ENCODE peak calls at places on chromosome 4, in six cellular contexts. Q, V, P, X, Y and U are unnamed samples.

GRCh38 chr4:23881674-23882337 is 8.0 kb downstream of the PPARGC1A start:
- DNase-seq in Q (no peak), V (no peak), P (peak), X (no peak), Y (no peak), U (no peak)

GRCh38 chr4:22668301-22668700 is 24.4 kb upstream of the GBA3 start:
- DNase-seq in Q (no peak), V (no peak), P (peak), X (no peak), Y (no peak), U (no peak)

GRCh38 chr4:70761276-70761816 is 39.6 kb downstream of the RUFY3 start:
- DNase-seq in Q (no peak), V (no peak), P (no peak), X (no peak), Y (no peak), U (no peak)

GRCh38 chr4:115110191-115111166 is 2.9 kb downstream of the NDST4 start:
- DNase-seq in Q (no peak), V (no peak), P (no peak), X (no peak), Y (no peak), U (no peak)

GRCh38 chr4:157824006-157824405 is 348.8 kb downstream of the GASK1B start:
- DNase-seq in Q (no peak), V (no peak), P (no peak), X (no peak), Y (no peak), U (no peak)

GRCh38 chr4:162685401-162685800 is 481.3 kb downstream of the NAF1 start:
- DNase-seq in Q (no peak), V (no peak), P (no peak), X (no peak), Y (no peak), U (no peak)

GRCh38 chr4:139243448-139244365 is 36.3 kb downstream of the MGARP start:
- DNase-seq in Q (no peak), V (peak), P (peak), X (no peak), Y (no peak), U (peak)

GRCh38 chr4:36493240-36493639 is 211.8 kb downstream of the DTHD1 start:
- DNase-seq in Q (no peak), V (no peak), P (no peak), X (no peak), Y (no peak), U (peak)

GRCh38 chr4:73142995-73143547 is 73.6 kb upstream of the COX18 start:
- DNase-seq in Q (no peak), V (no peak), P (peak), X (no peak), Y (no peak), U (no peak)

GRCh38 chr4:151610229-151610628 is 150.6 kb downstream of the GATB start:
- DNase-seq in Q (no peak), V (no peak), P (no peak), X (no peak), Y (no peak), U (no peak)

GRCh38 chr4:115272185-115272584 is 158.8 kb upstream of the NDST4 start:
- DNase-seq in Q (no peak), V (no peak), P (no peak), X (no peak), Y (no peak), U (no peak)

GRCh38 chr4:56630876-56631666 is 50.0 kb downstream of the HOPX start:
- DNase-seq in Q (no peak), V (no peak), P (no peak), X (no peak), Y (no peak), U (no peak)

GRCh38 chr4:688695-689497 is at the start of gene SLC49A3:
- DNase-seq in Q (no peak), V (no peak), P (no peak), X (peak), Y (no peak), U (no peak)

GRCh38 chr4:39729557-39729956 is 31.6 kb downstream of the UBE2K start:
- DNase-seq in Q (no peak), V (no peak), P (no peak), X (no peak), Y (no peak), U (no peak)

GRCh38 chr4:155675709-155676429 is 9.2 kb downstream of the GUCY1A1 start:
- DNase-seq in Q (no peak), V (no peak), P (peak), X (no peak), Y (no peak), U (no peak)

GRCh38 chr4:31411606-31412005 is 691.4 kb downstream of the PCDH7 start:
- DNase-seq in Q (no peak), V (no peak), P (no peak), X (no peak), Y (no peak), U (no peak)

GRCh38 chr4:81493895-81494490 is 22.3 kb upstream of the RASGEF1B start:
- DNase-seq in Q (no peak), V (no peak), P (peak), X (no peak), Y (no peak), U (no peak)

GRCh38 chr4:54794033-54794432 is 136.3 kb downstream of the KIT start:
- DNase-seq in Q (no peak), V (no peak), P (no peak), X (no peak), Y (no peak), U (no peak)

GRCh38 chr4:1171306-1172227 is 816 bp downstream of the SPON2 start:
- DNase-seq in Q (no peak), V (no peak), P (no peak), X (peak), Y (no peak), U (no peak)

GRCh38 chr4:129094347-129094746 is 1.0 kb upstream of the SCLT1 start:
- DNase-seq in Q (no peak), V (no peak), P (peak), X (no peak), Y (no peak), U (no peak)

GRCh38 chr4:136706942-136707341 is 825.4 kb downstream of the PCDH18 start:
- DNase-seq in Q (no peak), V (no peak), P (no peak), X (no peak), Y (no peak), U (no peak)

GRCh38 chr4:2246384-2247127 is 4.6 kb upstream of the HAUS3 start:
- DNase-seq in Q (peak), V (no peak), P (no peak), X (no peak), Y (no peak), U (no peak)

GRCh38 chr4:5365071-5366008 is 314.1 kb downstream of the STK32B start:
- DNase-seq in Q (no peak), V (peak), P (peak), X (peak), Y (no peak), U (peak)

GRCh38 chr4:5364406-5364805 is 313.1 kb downstream of the STK32B start:
- DNase-seq in Q (no peak), V (no peak), P (no peak), X (no peak), Y (no peak), U (no peak)

GRCh38 chr4:5368426-5368825 is 317.1 kb downstream of the STK32B start:
- DNase-seq in Q (no peak), V (no peak), P (no peak), X (no peak), Y (no peak), U (no peak)

GRCh38 chr4:5366009-5366386 is 314.7 kb downstream of the STK32B start:
- DNase-seq in Q (no peak), V (no peak), P (no peak), X (no peak), Y (no peak), U (no peak)

GRCh38 chr4:5366421-5366820 is 315.1 kb downstream of the STK32B start:
- DNase-seq in Q (no peak), V (peak), P (no peak), X (no peak), Y (no peak), U (peak)
- H3K27ac ChIP-seq in Q (no peak), V (peak), P (no peak), X (no peak), Y (no peak), U (peak)

GRCh38 chr4:94519019-94519418 is 67.3 kb downstream of the PDLIM5 start:
- DNase-seq in Q (no peak), V (no peak), P (no peak), X (no peak), Y (no peak), U (no peak)

GRCh38 chr4:94517492-94517891 is 65.8 kb downstream of the PDLIM5 start:
- DNase-seq in Q (no peak), V (no peak), P (no peak), X (no peak), Y (no peak), U (no peak)

GRCh38 chr4:94516067-94516466 is 64.3 kb downstream of the PDLIM5 start:
- DNase-seq in Q (no peak), V (peak), P (no peak), X (no peak), Y (no peak), U (no peak)

GRCh38 chr4:94516999-94517398 is 65.3 kb downstream of the PDLIM5 start:
- DNase-seq in Q (no peak), V (no peak), P (no peak), X (no peak), Y (no peak), U (peak)

DNA sequence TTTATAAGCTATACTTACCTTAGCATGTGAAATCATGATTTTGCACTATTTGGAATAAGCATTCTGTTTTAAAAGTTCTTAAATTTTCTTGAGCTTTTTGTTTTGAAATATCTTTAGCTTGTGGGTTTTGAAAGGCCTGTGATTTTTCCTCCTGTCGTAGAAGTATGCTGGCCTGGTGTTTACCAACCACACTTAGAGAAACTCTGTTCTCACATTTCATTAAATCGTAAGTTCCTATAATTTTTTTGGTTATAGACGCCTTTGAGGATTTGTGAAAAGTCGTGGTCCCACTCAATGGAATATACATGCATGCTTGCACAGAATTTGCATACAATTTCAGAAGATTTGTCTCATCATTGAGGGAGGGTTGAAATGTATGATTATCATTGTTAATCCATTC is 63.6 kb downstream of the PDLIM5 start:
- DNase-seq in Q (no peak), V (no peak), P (no peak), X (no peak), Y (no peak), U (no peak)
- H3K27ac ChIP-seq in Q (peak), V (no peak), P (no peak), X (peak), Y (peak), U (peak)

GRCh38 chr4:65422109-65422508 is 248.2 kb downstream of the EPHA5 start:
- DNase-seq in Q (no peak), V (no peak), P (no peak), X (no peak), Y (no peak), U (no peak)

GRCh38 chr4:65416875-65417274 is 253.4 kb downstream of the EPHA5 start:
- DNase-seq in Q (no peak), V (no peak), P (no peak), X (peak), Y (no peak), U (peak)
- H3K27ac ChIP-seq in Q (no peak), V (no peak), P (no peak), X (no peak), Y (no peak), U (no peak)

GRCh38 chr4:109733728-109734127 is 3.9 kb upstream of the PLA2G12A start:
- DNase-seq in Q (no peak), V (no peak), P (no peak), X (no peak), Y (no peak), U (no peak)

GRCh38 chr4:109729155-109729562 is 711 bp downstream of the PLA2G12A start:
- DNase-seq in Q (no peak), V (no peak), P (no peak), X (no peak), Y (no peak), U (no peak)

GRCh38 chr4:109730294-109731051 is 603 bp upstream of the PLA2G12A start:
- DNase-seq in Q (peak), V (peak), P (no peak), X (peak), Y (no peak), U (no peak)

GRCh38 chr4:109728385-109728784 is 1.5 kb downstream of the PLA2G12A start:
- DNase-seq in Q (no peak), V (no peak), P (no peak), X (no peak), Y (no peak), U (no peak)

GRCh38 chr4:109729563-109730293 is at the start of gene PLA2G12A:
- DNase-seq in Q (no peak), V (peak), P (peak), X (peak), Y (peak), U (peak)
- H3K27ac ChIP-seq in Q (peak), V (peak), P (peak), X (peak), Y (peak), U (peak)

GRCh38 chr4:141684785-141685184 is 48.4 kb downstream of the IL15 start:
- DNase-seq in Q (no peak), V (no peak), P (no peak), X (no peak), Y (no peak), U (no peak)
- H3K27ac ChIP-seq in Q (no peak), V (no peak), P (no peak), X (no peak), Y (no peak), U (no peak)

DNA sequence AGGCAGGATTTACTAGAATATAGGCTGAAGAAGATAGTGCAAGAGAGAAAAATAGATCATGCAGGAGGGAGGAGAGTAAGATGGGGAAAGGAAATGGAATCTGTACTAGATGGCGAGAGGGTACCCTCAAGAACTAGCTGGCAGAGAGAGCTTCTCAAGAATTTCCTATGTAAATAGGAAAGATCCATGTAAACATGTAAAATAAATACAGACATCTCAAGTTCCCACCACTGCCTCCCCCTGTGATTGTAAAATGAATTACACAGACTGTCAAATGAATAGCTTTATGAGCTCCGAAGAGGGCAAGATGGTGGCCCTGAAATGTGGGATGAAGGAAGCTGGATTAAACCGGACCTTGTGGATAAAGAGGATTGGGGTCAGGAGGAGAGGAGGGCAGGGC is 178.0 kb downstream of the PALLD start:
- DNase-seq in Q (no peak), V (no peak), P (no peak), X (no peak), Y (no peak), U (no peak)
- H3K27ac ChIP-seq in Q (no peak), V (no peak), P (no peak), X (no peak), Y (peak), U (no peak)

GRCh38 chr4:7847206-7847605 is 92.5 kb downstream of the AFAP1 start:
- DNase-seq in Q (no peak), V (no peak), P (no peak), X (no peak), Y (no peak), U (no peak)
- H3K27ac ChIP-seq in Q (no peak), V (no peak), P (no peak), X (no peak), Y (no peak), U (no peak)